ENCODE peak calls at places on chromosomes 3 and 15, in five cellular contexts. T is NCI-H460; A is transverse colon; D is tibial nerve; N is activated CD8-positive, alpha-beta T cell treated with anti-CD3 and anti-CD28 coated beads, Interleukin-2, amount 10 ng/mL, durations not matched to agents 7 days and 5 days. Q is an unnamed sample.

GRCh38 chr15:90487186-90487585 is 42.5 kb upstream of the CRTC3 start:
- DNase-seq in T (no peak), A (no peak), D (no peak), N (no peak), Q (no peak)

GRCh38 chr15:74431116-74431515 is 2.6 kb downstream of the SEMA7A start:
- DNase-seq in T (no peak), A (no peak), D (no peak), N (no peak), Q (no peak)

GRCh38 chr3:32440481-32441350 is 49.1 kb downstream of the CMTM7 start:
- DNase-seq in T (no peak), A (no peak), D (no peak), N (peak; percentile 16), Q (no peak)

GRCh38 chr3:108338901-108339545 is 42.7 kb downstream of the HHLA2 start:
- DNase-seq in T (no peak), A (no peak), D (no peak), N (no peak), Q (no peak)

GRCh38 chr3:16289144-16289889 is 24.3 kb downstream of the OXNAD1 start:
- DNase-seq in T (no peak), A (no peak), D (no peak), N (no peak), Q (no peak)

GRCh38 chr15:101243420-101243819 is 8.4 kb downstream of the CHSY1 start:
- DNase-seq in T (no peak), A (no peak), D (no peak), N (no peak), Q (no peak)

GRCh38 chr3:129577356-129577755 is 29.1 kb downstream of the PLXND1 start:
- DNase-seq in T (no peak), A (peak; percentile 42), D (peak; percentile 62), N (no peak), Q (no peak)

GRCh38 chr3:186193534-186194450 is 84.9 kb upstream of the ETV5 start:
- DNase-seq in T (no peak), A (no peak), D (no peak), N (no peak), Q (no peak)

GRCh38 chr15:98347001-98347400 is 301.3 kb upstream of the IGF1R start:
- DNase-seq in T (no peak), A (no peak), D (no peak), N (no peak), Q (no peak)

GRCh38 chr3:62601238-62601856 is 228.0 kb upstream of the FEZF2 start:
- DNase-seq in T (no peak), A (no peak), D (no peak), N (no peak), Q (no peak)

GRCh38 chr3:152388631-152389030 is 119.9 kb downstream of the MBNL1 start:
- DNase-seq in T (no peak), A (no peak), D (no peak), N (no peak), Q (no peak)

GRCh38 chr15:55255714-55256113 is 33.9 kb downstream of the RAB27A start:
- DNase-seq in T (no peak), A (no peak), D (no peak), N (peak; percentile 53), Q (no peak)

GRCh38 chr3:132407025-132407424 is 10.3 kb upstream of the DNAJC13 start:
- DNase-seq in T (no peak), A (no peak), D (no peak), N (no peak), Q (no peak)

GRCh38 chr3:110344897-110345767 is 726.5 kb upstream of the NECTIN3 start:
- DNase-seq in T (no peak), A (no peak), D (no peak), N (no peak), Q (no peak)

GRCh38 chr3:64650096-64650622 is 37.6 kb downstream of the ADAMTS9 start:
- DNase-seq in T (no peak), A (no peak), D (no peak), N (no peak), Q (no peak)

GRCh38 chr3:3798641-3799113 is 554 bp upstream of the LRRN1 start:
- DNase-seq in T (no peak), A (peak; percentile 9), D (no peak), N (peak; percentile 77), Q (no peak)

GRCh38 chr3:137770066-137770805 is 6.1 kb downstream of the SOX14 start:
- DNase-seq in T (no peak), A (no peak), D (no peak), N (no peak), Q (no peak)

GRCh38 chr15:63473999-63474809 is 30.2 kb upstream of the USP3 start:
- DNase-seq in T (no peak), A (peak; percentile 74), D (no peak), N (no peak), Q (peak; percentile 22)

GRCh38 chr15:57607570-57608000 is 15.9 kb downstream of the MYZAP start:
- DNase-seq in T (no peak), A (peak; percentile 85), D (no peak), N (no peak), Q (no peak)

GRCh38 chr3:165523801-165524200 is 313.4 kb downstream of the BCHE start:
- DNase-seq in T (no peak), A (no peak), D (no peak), N (no peak), Q (no peak)

GRCh38 chr15:76904461-76905012 is 603 bp downstream of the SCAPER start:
- DNase-seq in T (peak; percentile 5), A (peak; percentile 36), D (peak; percentile 40), N (peak; percentile 45), Q (no peak)

GRCh38 chr15:72965671-72966070 is 86.6 kb upstream of the NEO1 start:
- DNase-seq in T (no peak), A (no peak), D (no peak), N (no peak), Q (no peak)

GRCh38 chr3:82329300-82329699 is 567.9 kb upstream of the GBE1 start:
- DNase-seq in T (no peak), A (no peak), D (no peak), N (no peak), Q (no peak)

GRCh38 chr3:82416828-82417227 is 655.4 kb upstream of the GBE1 start:
- DNase-seq in T (no peak), A (no peak), D (no peak), N (no peak), Q (no peak)

GRCh38 chr15:41804920-41805666 is 22.8 kb upstream of the JMJD7 start:
- DNase-seq in T (no peak), A (no peak), D (no peak), N (no peak), Q (no peak)

GRCh38 chr3:70186221-70186620 is 126.2 kb downstream of the MDFIC2 start:
- DNase-seq in T (no peak), A (no peak), D (no peak), N (no peak), Q (no peak)

GRCh38 chr3:165983284-165983683 is 146.1 kb upstream of the BCHE start:
- DNase-seq in T (no peak), A (no peak), D (no peak), N (no peak), Q (no peak)

GRCh38 chr3:127747066-127747465 is 74.3 kb downstream of the ABTB1 start:
- DNase-seq in T (no peak), A (no peak), D (no peak), N (no peak), Q (no peak)

GRCh38 chr15:44541282-44541958 is 4.5 kb downstream of the EIF3J start:
- DNase-seq in T (no peak), A (no peak), D (no peak), N (no peak), Q (no peak)

GRCh38 chr3:16788440-16789057 is 96.2 kb upstream of the PLCL2 start:
- DNase-seq in T (no peak), A (no peak), D (no peak), N (no peak), Q (no peak)

GRCh38 chr3:86830566-86830965 is 160.4 kb downstream of the VGLL3 start:
- DNase-seq in T (no peak), A (no peak), D (no peak), N (no peak), Q (no peak)

GRCh38 chr3:104628185-104628789 is 738.4 kb upstream of the ALCAM start:
- DNase-seq in T (peak; percentile 21), A (no peak), D (no peak), N (no peak), Q (no peak)

GRCh38 chr15:65331811-65332210 is 27.3 kb downstream of the RNU5B-1 start:
- DNase-seq in T (no peak), A (no peak), D (no peak), N (no peak), Q (no peak)

GRCh38 chr15:67137319-67137718 is 71.9 kb downstream of the SMAD3 start:
- DNase-seq in T (no peak), A (no peak), D (no peak), N (no peak), Q (no peak)

GRCh38 chr3:100581650-100582049 is 27.8 kb upstream of the ADGRG7 start:
- DNase-seq in T (no peak), A (no peak), D (no peak), N (no peak), Q (no peak)